ENCODE peak calls at places on chromosome 1, in six cellular contexts. D, T, W, G, A and B are unnamed samples.

GRCh38 chr1:24276791-24277190 is 42.4 kb upstream of the GRHL3 start:
- DNase-seq in D (no peak), T (no peak), W (peak; percentile 27), G (peak; percentile 4), A (no peak), B (no peak)

GRCh38 chr1:68011786-68012375 is 38.5 kb downstream of the DIRAS3 start:
- DNase-seq in D (no peak), T (no peak), W (no peak), G (peak; percentile 18), A (no peak), B (peak; percentile 3)

GRCh38 chr1:100928128-100928527 is 32.2 kb downstream of the SLC30A7 start:
- DNase-seq in D (peak; percentile 35), T (peak; percentile 70), W (no peak), G (no peak), A (no peak), B (peak; percentile 22)

GRCh38 chr1:230977781-230978490 is 725 bp downstream of the TTC13 start:
- DNase-seq in D (peak; percentile 37), T (peak; percentile 38), W (peak; percentile 24), G (peak; percentile 11), A (peak; percentile 26), B (peak; percentile 33)

GRCh38 chr1:61419681-61420080 is 305.3 kb downstream of the TM2D1 start:
- DNase-seq in D (no peak), T (no peak), W (no peak), G (no peak), A (no peak), B (no peak)

GRCh38 chr1:170126691-170127090 is 19.1 kb upstream of the NTMT2 start:
- DNase-seq in D (peak; percentile 41), T (peak; percentile 87), W (peak; percentile 90), G (peak; percentile 95), A (peak; percentile 39), B (peak; percentile 97)

GRCh38 chr1:36706416-36706815 is 223.7 kb upstream of the CSF3R start:
- DNase-seq in D (no peak), T (no peak), W (no peak), G (no peak), A (no peak), B (no peak)

GRCh38 chr1:152036316-152037216 is at the start of gene S100A11:
- DNase-seq in D (peak; percentile 76), T (peak; percentile 90), W (peak; percentile 92), G (peak; percentile 82), A (no peak), B (peak; percentile 95)

GRCh38 chr1:6859415-6860343 is 74.4 kb downstream of the CAMTA1 start:
- DNase-seq in D (no peak), T (peak; percentile 89), W (peak; percentile 90), G (peak; percentile 99), A (no peak), B (peak; percentile 98)

GRCh38 chr1:198449727-198450433 is 90.6 kb downstream of the ATP6V1G3 start:
- DNase-seq in D (no peak), T (no peak), W (peak; percentile 18), G (peak; percentile 64), A (no peak), B (peak; percentile 9)

GRCh38 chr1:167219646-167220536 is 795 bp upstream of the POU2F1 start:
- DNase-seq in D (peak; percentile 98), T (peak; percentile 98), W (peak; percentile 82), G (peak; percentile 25), A (peak; percentile 87), B (peak; percentile 89)

GRCh38 chr1:89780721-89781120 is 40.1 kb upstream of the LRRC8D start:
- DNase-seq in D (no peak), T (peak; percentile 40), W (peak; percentile 62), G (peak; percentile 69), A (no peak), B (peak; percentile 80)

GRCh38 chr1:61403863-61404615 is 320.9 kb downstream of the TM2D1 start:
- DNase-seq in D (no peak), T (no peak), W (peak; percentile 28), G (no peak), A (no peak), B (no peak)

DNA sequence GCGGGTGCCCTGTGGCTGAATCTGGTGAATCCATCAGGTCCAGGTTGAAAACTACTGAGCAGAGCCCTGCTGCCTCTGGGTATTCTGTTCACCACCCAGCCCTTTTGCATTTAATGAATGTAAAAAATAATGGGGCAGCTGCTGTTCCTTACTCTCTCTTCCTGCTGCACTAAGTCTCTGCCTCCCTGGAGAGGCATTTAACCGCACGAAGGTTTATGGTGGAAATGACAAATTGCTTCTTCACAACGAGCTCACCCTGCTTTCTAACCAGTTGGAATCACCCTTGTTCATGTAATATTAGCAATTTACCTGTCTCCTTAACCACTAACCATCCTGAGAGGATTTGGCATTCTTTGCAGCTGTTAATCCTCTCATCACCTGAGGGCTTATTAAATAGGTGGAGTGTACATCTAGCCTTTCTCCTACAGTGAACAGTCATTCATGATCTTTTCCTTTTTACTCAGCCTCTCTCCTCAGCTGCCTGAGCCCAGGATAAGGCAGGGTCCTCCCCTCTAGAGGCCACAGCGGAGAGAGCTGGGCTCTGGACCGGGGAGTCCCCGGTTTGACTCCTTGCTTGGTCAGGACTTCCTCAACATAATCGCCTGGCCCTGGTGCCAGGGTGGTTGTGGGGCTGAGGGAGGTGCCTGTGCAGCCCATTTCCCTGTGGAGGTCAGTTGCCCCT is 97.6 kb downstream of the NOS1AP start:
- DNase-seq in D (no peak), T (no peak), W (no peak), G (no peak), A (no peak), B (no peak)
- H2BK120ac ChIP-seq in D (no peak overlapping the region), T (no peak overlapping the region), W (no peak overlapping the region), G (no peak overlapping the region), A (no peak overlapping the region), B (no peak overlapping the region)

DNA sequence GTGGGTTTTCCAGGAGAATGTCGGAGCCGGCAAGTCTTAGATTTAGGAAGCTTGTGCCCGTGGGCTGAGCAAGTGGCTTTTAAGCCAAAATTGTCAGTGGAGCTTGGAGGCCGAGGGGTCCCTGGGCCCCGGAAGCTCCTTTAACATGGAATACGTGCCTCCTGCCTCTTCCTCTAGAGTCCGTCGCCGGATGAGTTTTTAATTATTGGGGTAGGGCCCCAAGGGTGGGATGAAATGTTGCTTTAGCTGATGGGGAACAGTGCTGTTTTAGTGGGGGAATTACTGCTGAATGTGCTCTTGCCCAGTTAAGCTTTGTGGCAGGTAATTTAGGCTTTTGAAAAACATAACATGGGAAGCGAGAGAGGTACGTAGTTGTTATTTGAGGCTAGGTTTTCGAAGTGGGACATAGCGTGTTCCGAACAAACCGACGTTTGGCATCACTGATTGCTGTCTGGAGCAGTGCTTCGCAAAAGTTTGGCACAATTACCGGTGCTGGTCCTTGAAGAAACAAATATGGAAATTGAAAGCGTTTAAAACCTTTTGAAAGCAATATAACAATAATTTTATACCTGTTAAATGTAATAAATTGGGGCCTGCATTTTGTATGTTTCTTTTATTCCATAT is 809 bp downstream of the RPL5 start:
- DNase-seq in D (no peak), T (no peak), W (no peak), G (no peak), A (no peak), B (no peak)
- H2BK5ac ChIP-seq in D (peak overlapping the region; percentile 49), T (peak overlapping the region; percentile 91), W (peak overlapping the region; percentile 100), G (peak overlapping the region; percentile 95), A (peak overlapping the region; percentile 97), B (peak overlapping the region; percentile 86)

GRCh38 chr1:21781971-21782867 is 730 bp downstream of the USP48 start:
- DNase-seq in D (peak; percentile 59), T (peak; percentile 83), W (peak; percentile 78), G (peak; percentile 54), A (peak; percentile 4), B (peak; percentile 34)

GRCh38 chr1:21783679-21784603 is 992 bp upstream of the USP48 start:
- DNase-seq in D (peak; percentile 99), T (peak; percentile 99), W (peak; percentile 79), G (peak; percentile 83), A (no peak), B (peak; percentile 69)

GRCh38 chr1:21786640-21787039 is 3.7 kb upstream of the USP48 start:
- DNase-seq in D (no peak), T (no peak), W (no peak), G (no peak), A (no peak), B (no peak)

GRCh38 chr1:21779613-21780521 is 3.1 kb downstream of the USP48 start:
- DNase-seq in D (no peak), T (no peak), W (no peak), G (no peak), A (no peak), B (no peak)

DNA sequence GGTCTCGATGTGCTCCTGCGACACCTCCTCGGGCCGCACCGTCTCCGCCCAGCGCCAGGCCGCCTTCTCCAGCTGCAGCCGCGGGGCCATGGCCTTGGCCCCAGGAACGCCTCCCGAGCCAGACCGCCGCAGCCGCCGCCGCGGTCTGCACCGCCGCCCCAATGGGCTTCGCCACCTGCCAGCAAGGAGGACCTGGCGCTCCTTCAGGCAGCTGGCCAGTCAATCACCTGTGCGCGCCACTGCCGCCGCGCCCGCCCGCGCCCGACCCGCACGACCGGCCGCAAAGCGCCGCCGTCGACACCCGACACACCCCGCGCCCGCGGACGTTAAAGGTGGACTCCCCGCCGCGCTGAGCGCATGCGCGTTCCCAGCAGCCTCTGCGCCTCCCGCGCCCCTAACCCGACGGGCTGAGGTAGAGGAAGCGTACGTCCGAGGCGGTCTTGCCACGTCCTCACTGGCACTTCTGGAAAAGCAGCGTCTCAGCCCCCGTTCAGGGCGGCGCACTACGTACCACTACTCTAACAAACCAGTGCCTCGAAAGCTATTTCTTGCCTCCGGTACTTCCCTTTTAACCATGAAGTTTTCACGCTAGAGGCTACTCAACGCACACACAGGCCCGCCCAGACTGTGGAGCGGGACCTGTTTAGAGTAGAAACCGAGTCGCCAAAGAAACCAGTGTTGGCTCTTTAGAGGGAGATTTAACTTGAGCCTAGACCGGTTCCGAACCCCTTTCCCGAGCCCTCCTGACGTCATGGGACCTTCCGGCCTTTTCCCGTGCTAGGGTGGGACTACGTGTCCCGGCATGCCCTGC is at the start of gene USP48:
- DNase-seq in D (peak; percentile 98), T (peak; percentile 98), W (peak; percentile 97), G (peak; percentile 97), A (peak; percentile 93), B (peak; percentile 98)
- H2BK120ac ChIP-seq in D (peak within 1 kb of the TSS; percentile 84), T (no peak within 1 kb of the TSS), W (peak within 1 kb of the TSS; percentile 100), G (peak within 1 kb of the TSS; percentile 93), A (peak within 1 kb of the TSS; percentile 89), B (peak within 1 kb of the TSS; percentile 97)

GRCh38 chr1:56533197-56533596 is 46.2 kb downstream of the PLPP3 start:
- DNase-seq in D (no peak), T (no peak), W (no peak), G (no peak), A (no peak), B (no peak)

GRCh38 chr1:56535362-56535761 is 44.0 kb downstream of the PLPP3 start:
- DNase-seq in D (peak; percentile 75), T (peak; percentile 57), W (no peak), G (no peak), A (no peak), B (no peak)

GRCh38 chr1:56535949-56536348 is 43.4 kb downstream of the PLPP3 start:
- DNase-seq in D (no peak), T (no peak), W (no peak), G (no peak), A (no peak), B (no peak)

GRCh38 chr1:56533621-56534020 is 45.7 kb downstream of the PLPP3 start:
- DNase-seq in D (no peak), T (no peak), W (no peak), G (no peak), A (no peak), B (no peak)

GRCh38 chr1:56534252-56534651 is 45.1 kb downstream of the PLPP3 start:
- DNase-seq in D (no peak), T (no peak), W (no peak), G (no peak), A (no peak), B (no peak)
- H2BK5ac ChIP-seq in D (no peak overlapping the region), T (peak overlapping the region; percentile 23), W (no peak overlapping the region), G (no peak overlapping the region), A (no peak overlapping the region), B (no peak overlapping the region)